ENCODE peak calls at places on chromosomes 12 and 14, in five cellular contexts. A, C, D, R and V are unnamed samples.

GRCh38 chr12:124464062-124464461 is 103.3 kb downstream of the NCOR2 start:
- DNase-seq in A (no peak), R (no peak), C (no peak), D (no peak), V (no peak)

GRCh38 chr12:18158774-18159557 is 69.0 kb upstream of the RERGL start:
- DNase-seq in C (peak; percentile 35), A (peak; percentile 31), R (peak; percentile 50), D (peak; percentile 5), V (peak; percentile 0)

GRCh38 chr14:49692895-49693737 is at the start of gene KLHDC1:
- DNase-seq in D (peak; percentile 80), A (peak; percentile 33), R (peak; percentile 77), C (peak; percentile 66), V (peak; percentile 83)

GRCh38 chr14:74954232-74954946 is 1.0 kb downstream of the PGF start:
- DNase-seq in R (no peak), C (peak; percentile 63), D (no peak), A (peak; percentile 81), V (no peak)

GRCh38 chr14:101889898-101890297 is 74.5 kb upstream of the DYNC1H1 start:
- DNase-seq in C (no peak), A (peak; percentile 86), R (peak; percentile 33), D (no peak), V (no peak)

GRCh38 chr14:75979641-75980422 is 2.0 kb downstream of the TGFB3 start:
- DNase-seq in D (no peak), C (no peak), A (peak; percentile 27), R (peak; percentile 24), V (no peak)

GRCh38 chr12:96912943-96913342 is 5.9 kb downstream of the NEDD1 start:
- DNase-seq in A (no peak), R (no peak), D (no peak), C (no peak), V (no peak)

GRCh38 chr12:122571821-122572220 is 44.8 kb downstream of the KNTC1 start:
- DNase-seq in D (no peak), C (no peak), A (no peak), R (no peak), V (no peak)

GRCh38 chr12:31323466-31324115 is 2.4 kb downstream of the SINHCAF start:
- DNase-seq in D (peak; percentile 62), R (no peak), A (peak; percentile 76), C (no peak), V (no peak)

GRCh38 chr14:68637106-68638021 is 155.5 kb downstream of the ZFP36L1 start:
- DNase-seq in C (no peak), D (no peak), A (no peak), R (peak; percentile 61), V (no peak)